ENCODE peak calls at places on chromosomes 12 and 14, in seven cellular contexts. B is IMR-90; C is neural progenitor cell; U is CD4-positive, alpha-beta T cell; K is psoas muscle; E is thoracic aorta; X is uterus. L is an unnamed sample. For H3K9me3, the result is how much of the 10 kb centered on the place peaks cover.

GRCh38 chr14:95519699-95520098 is 3.2 kb upstream of the SYNE3 start:
- DNase-seq in B (peak), C (no peak), U (peak), K (peak), E (no peak), X (peak), L (no peak)

GRCh38 chr12:130353081-130353480 is 15.4 kb downstream of the PIWIL1 start:
- DNase-seq in B (no peak), C (no peak), U (no peak), K (no peak), E (no peak), X (no peak), L (no peak)

GRCh38 chr12:104571328-104571727 is 114.6 kb downstream of the CHST11 start:
- DNase-seq in B (no peak), C (no peak), U (no peak), K (no peak), E (no peak), X (no peak), L (no peak)

GRCh38 chr14:30234966-30235365 is 307.3 kb upstream of the PRKD1 start:
- DNase-seq in B (no peak), C (no peak), U (no peak), K (no peak), E (no peak), X (no peak), L (no peak)

GRCh38 chr12:14514946-14515345 is 52.7 kb downstream of the PLBD1 start:
- DNase-seq in B (no peak), C (no peak), U (no peak), K (no peak), E (no peak), X (no peak), L (no peak)

GRCh38 chr12:44833561-44833960 is 42.6 kb downstream of the NELL2 start:
- DNase-seq in B (no peak), C (peak), U (no peak), K (no peak), E (no peak), X (no peak), L (no peak)

GRCh38 chr14:72710212-72710611 is 183.7 kb downstream of the DPF3 start:
- DNase-seq in B (peak), C (no peak), U (no peak), K (no peak), E (no peak), X (no peak), L (no peak)

GRCh38 chr12:68971404-68971803 is 38.4 kb upstream of the CPM start:
- DNase-seq in B (peak), C (no peak), U (no peak), K (no peak), E (no peak), X (no peak), L (no peak)

GRCh38 chr14:94110552-94111181 is at the start of gene IFI27:
- DNase-seq in B (peak), C (no peak), U (no peak), K (peak), E (no peak), X (peak), L (no peak)

GRCh38 chr12:127559349-127560040 is 707.5 kb upstream of the TMEM132C start:
- DNase-seq in B (peak), C (peak), U (no peak), K (peak), E (no peak), X (no peak), L (no peak)

DNA sequence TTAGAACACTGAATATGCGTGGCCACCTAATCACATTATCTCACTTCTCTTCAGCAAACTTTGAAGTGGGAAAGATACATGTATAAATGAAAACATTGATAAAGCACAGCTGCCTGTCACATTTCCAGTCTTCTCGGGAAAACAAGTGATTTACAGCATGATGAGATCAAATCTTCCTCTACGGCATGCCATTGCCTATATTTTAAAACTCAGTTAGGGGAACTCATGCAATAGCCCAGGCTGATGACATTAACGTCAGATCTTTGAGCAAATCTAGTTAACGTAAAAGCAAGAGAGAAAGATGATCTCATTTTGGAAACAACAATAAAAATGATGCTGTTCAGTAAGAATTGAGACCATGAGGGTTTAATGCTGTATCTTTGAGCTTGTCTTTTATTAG is 373.4 kb upstream of the DCN start:
- DNase-seq in B (no peak), C (no peak), U (no peak), K (no peak), E (no peak), X (no peak), L (no peak)
- H3K9me3 ChIP-seq in B (under half), C (under half), U (under half), K (under half), E (under half), X (under half), L (under half)

DNA sequence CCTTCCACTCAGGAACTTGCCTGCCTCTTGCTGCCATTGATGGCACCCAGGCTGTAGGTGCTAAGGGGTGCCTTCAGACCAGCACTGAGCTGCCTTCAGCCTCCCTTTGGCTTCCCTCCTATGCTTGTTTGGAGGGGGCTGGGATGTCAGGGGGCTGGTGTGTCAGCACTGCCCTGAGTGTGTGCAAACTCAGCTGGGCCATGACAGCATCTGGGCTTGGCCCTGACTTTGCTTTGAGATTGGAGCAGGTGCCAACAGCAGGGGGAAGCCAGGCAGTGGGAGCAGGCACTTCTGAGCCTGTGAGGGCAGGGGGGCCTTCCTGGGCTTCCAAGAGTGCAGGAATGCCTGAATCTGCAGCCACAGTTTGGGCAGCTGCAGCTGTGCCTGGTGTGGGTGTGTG is 56.9 kb downstream of the ATP23 start:
- DNase-seq in B (no peak), C (no peak), U (no peak), K (no peak), E (no peak), X (no peak), L (no peak)
- H3K9me3 ChIP-seq in B (under half), C (under half), U (half or more), K (under half), E (under half), X (under half), L (under half)

GRCh38 chr12:30782316-30783173 is 27.8 kb upstream of the CAPRIN2 start:
- DNase-seq in B (no peak), C (no peak), U (no peak), K (peak), E (no peak), X (no peak), L (no peak)
- H3K9me3 ChIP-seq in B (under half), C (under half), U (under half), K (under half), E (under half), X (under half), L (under half)

DNA sequence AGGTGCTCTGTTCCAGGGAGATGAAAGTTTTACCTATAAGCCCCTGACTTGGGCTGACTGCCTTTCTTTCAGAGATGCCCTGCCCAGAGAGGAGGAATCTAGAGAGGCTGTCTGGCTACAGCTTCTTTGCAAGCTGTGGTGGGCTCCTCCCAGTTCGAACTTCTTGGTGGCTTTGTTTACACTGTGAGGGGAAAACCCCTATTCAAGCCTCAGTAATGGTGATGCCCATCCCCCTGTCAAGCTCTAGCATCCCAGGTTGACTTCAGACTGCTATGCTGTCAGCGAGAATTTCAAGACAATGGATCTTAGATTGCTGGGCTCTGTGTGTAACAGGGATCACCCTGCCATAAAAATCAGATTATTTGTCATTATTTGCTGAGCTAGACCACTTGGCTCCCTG is 377.6 kb downstream of the FLRT2 start:
- DNase-seq in B (no peak), C (peak), U (no peak), K (no peak), E (no peak), X (no peak), L (no peak)
- H3K9me3 ChIP-seq in B (under half), C (under half), U (under half), K (under half), E (under half), X (under half), L (under half)

GRCh38 chr12:79692860-79693605 is 2.3 kb upstream of the PAWR start:
- DNase-seq in B (peak), C (no peak), U (no peak), K (no peak), E (no peak), X (no peak), L (no peak)

DNA sequence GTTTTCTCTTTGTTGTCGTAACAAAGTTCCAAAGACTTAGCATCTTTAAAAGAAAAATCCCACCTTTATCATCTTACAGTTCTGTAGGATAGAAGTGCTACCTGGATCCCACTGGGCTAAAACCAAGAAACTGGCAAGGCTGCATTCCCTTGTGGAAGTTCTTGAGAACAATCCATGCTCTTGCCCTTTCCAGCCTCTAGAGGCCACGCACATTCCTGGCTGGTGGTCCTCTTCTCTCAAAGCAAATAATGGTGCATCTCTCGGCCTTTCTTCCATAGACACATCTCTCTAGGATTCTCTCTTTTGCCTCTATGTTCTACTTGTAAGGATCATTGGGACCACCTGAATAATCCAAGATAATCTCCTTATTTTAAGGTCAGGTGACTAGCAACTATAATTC is 8.2 kb upstream of the PAWR start:
- DNase-seq in B (no peak), C (no peak), U (no peak), K (no peak), E (no peak), X (no peak), L (no peak)
- H3K9me3 ChIP-seq in B (under half), C (under half), U (under half), K (under half), E (under half), X (under half), L (under half)

GRCh38 chr14:106579084-106579483 is 1052.7 kb downstream of the TMEM121 start:
- DNase-seq in B (no peak), C (no peak), U (no peak), K (no peak), E (no peak), X (no peak), L (no peak)

DNA sequence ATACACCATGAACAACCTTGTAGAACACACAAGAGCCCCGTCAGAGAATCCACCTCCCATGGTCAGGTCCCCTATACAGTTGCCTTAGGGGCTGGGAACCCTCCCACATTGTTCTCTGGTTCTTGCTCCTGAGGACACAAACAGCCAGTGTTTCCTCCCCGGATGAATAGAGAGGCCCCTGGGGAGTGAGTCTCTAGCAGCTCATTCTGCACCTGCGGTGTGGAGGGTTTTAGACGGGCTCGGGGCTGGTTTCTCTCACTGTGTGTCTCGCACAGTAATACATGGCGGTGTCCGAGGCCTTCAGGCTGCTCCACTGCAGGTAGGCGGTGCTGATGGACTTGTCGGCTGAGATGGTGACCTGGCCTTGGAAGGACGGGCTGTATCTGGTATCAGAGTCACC is 1052.1 kb downstream of the TMEM121 start:
- DNase-seq in B (no peak), C (no peak), U (no peak), K (no peak), E (no peak), X (no peak), L (no peak)
- H3K9me3 ChIP-seq in B (under half), C (under half), U (under half), K (under half), E (under half), X (under half), L (under half)

GRCh38 chr12:34599530-34600513 is 577.5 kb downstream of the ALG10 start:
- DNase-seq in B (no peak), C (no peak), U (no peak), K (no peak), E (no peak), X (no peak), L (peak)

GRCh38 chr12:34598352-34598827 is 576.1 kb downstream of the ALG10 start:
- DNase-seq in B (no peak), C (no peak), U (no peak), K (no peak), E (no peak), X (no peak), L (no peak)

GRCh38 chr12:34598851-34599529 is 576.7 kb downstream of the ALG10 start:
- DNase-seq in B (no peak), C (no peak), U (no peak), K (no peak), E (no peak), X (no peak), L (peak)

GRCh38 chr12:34597548-34598351 is 575.5 kb downstream of the ALG10 start:
- DNase-seq in B (no peak), C (no peak), U (no peak), K (no peak), E (no peak), X (no peak), L (no peak)

DNA sequence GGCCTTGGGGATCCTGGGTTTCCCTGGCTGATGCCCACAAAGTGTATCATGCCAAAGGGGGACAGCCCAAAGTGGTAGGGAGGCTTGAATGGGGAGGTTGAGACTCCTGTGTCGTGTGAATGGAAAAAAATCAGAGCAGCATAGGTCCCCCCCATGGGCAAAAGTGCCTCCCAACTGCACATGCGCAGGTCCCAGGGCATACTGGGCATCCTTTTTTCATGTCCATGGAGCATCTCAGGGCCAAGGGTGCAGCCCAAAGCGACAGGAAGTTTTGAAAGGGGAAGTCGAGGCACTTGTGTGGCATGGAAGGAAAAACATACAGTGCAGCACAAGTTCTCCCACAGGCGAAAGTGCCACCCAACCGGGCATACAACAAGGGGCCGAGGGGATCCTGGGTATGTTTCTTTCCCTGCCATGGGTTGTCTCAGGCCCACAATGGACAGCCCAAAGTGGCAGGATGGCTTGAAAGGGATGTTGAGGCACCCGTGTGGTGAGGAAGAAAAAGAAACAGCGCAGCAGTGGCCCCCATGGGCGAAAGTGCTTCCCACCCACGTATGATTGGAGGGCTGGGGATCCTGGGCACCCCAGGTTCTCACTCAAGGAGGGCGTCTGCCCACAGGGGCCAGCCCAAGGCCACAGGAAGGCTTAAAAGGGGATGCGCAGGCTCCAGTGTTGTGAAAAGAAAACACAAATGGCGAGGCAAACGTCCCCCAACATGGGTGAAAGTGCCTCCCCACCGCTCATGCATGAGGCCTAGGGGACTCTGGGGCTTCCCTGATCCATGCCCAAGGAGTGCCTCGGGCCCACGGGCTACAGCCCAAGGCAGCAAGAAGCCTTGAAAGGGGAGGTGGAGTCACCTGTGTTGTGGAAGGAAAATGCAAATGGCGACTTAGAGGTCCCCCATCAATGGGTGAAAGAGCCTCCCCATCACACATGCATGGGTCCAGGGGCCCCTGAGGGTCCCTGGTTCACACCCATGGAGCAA is 573.7 kb downstream of the ALG10 start:
- DNase-seq in B (no peak), C (no peak), U (no peak), K (no peak), E (no peak), X (no peak), L (peak)
- H3K9me3 ChIP-seq in B (under half), C (under half), U (half or more), K (under half), E (half or more), X (under half), L (under half)

GRCh38 chr12:51442324-51442723 is 17.7 kb downstream of the SLC4A8 start:
- DNase-seq in B (peak), C (no peak), U (no peak), K (no peak), E (no peak), X (no peak), L (no peak)

GRCh38 chr12:51437471-51437870 is 12.8 kb downstream of the SLC4A8 start:
- DNase-seq in B (no peak), C (no peak), U (no peak), K (no peak), E (no peak), X (no peak), L (no peak)

GRCh38 chr12:51443573-51443972 is 18.9 kb downstream of the SLC4A8 start:
- DNase-seq in B (no peak), C (no peak), U (no peak), K (no peak), E (no peak), X (no peak), L (no peak)

GRCh38 chr12:51439330-51439729 is 14.7 kb downstream of the SLC4A8 start:
- DNase-seq in B (no peak), C (no peak), U (no peak), K (no peak), E (no peak), X (no peak), L (no peak)

DNA sequence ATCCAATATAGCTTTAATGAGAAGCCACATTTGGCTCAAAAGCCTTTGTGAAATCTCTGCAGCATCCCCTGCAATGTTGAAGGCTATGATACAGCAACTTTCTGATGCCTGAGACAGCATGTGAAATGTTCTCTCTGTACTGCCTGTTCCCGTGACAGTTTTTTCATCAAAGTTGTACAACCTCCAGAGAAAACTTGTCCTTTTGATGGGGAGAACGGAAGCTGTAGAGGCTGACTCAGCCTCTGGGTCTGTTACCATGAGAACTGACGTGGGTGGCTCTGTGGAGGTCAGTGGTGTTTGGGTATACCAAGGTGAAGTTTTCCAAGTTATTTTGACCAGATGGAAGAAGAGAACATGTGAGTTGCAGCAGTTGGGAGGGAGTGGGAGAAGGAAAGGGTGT is 17.0 kb downstream of the SLC4A8 start:
- DNase-seq in B (peak), C (no peak), U (no peak), K (no peak), E (no peak), X (no peak), L (no peak)
- H3K9me3 ChIP-seq in B (under half), C (under half), U (under half), K (under half), E (under half), X (under half), L (under half)